ENCODE peak calls at places on chromosomes 5 and 9, in five cellular contexts. F is esophagus squamous epithelium, T is transverse colon, P is A549, C is ovary. H is an unnamed sample.

GRCh38 chr5:38670878-38671277 is 114.4 kb upstream of the LIFR start:
- DNase-seq in T (no peak), F (no peak), C (no peak), P (no peak), H (no peak)

GRCh38 chr9:87029904-87030303 is 82.6 kb upstream of the GAS1 start:
- DNase-seq in F (no peak), T (no peak), C (no peak), P (no peak), H (no peak)

GRCh38 chr5:178872302-178872701 is 12.5 kb downstream of the ZNF354B start:
- DNase-seq in F (no peak), C (no peak), T (no peak), P (no peak), H (no peak)

GRCh38 chr9:83434254-83434653 is 103.9 kb downstream of the FRMD3 start:
- DNase-seq in P (no peak), C (no peak), F (no peak), T (peak; percentile 17), H (no peak)

GRCh38 chr5:152631217-152631616 is 226.1 kb upstream of the NMUR2 start:
- DNase-seq in F (no peak), C (no peak), P (no peak), T (no peak), H (no peak)

GRCh38 chr5:170783498-170784247 is at the start of gene GABRP:
- DNase-seq in C (no peak), P (no peak), T (no peak), F (no peak), H (no peak)

GRCh38 chr5:150144211-150144801 is 11.3 kb downstream of the PDGFRB start:
- DNase-seq in T (no peak), C (peak; percentile 82), P (no peak), F (no peak), H (no peak)

GRCh38 chr9:124663046-124663961 is 107.8 kb downstream of the NR6A1 start:
- DNase-seq in P (no peak), T (no peak), C (no peak), F (no peak), H (no peak)

GRCh38 chr9:69822091-69822750 is 1.6 kb downstream of the CFAP95 start:
- DNase-seq in P (no peak), F (no peak), T (no peak), C (no peak), H (no peak)

GRCh38 chr5:66362676-66363075 is 218.6 kb downstream of the SREK1 start:
- DNase-seq in T (no peak), P (no peak), C (no peak), F (no peak), H (no peak)

GRCh38 chr5:127254729-127255284 is 35.8 kb upstream of the MEGF10 start:
- DNase-seq in T (no peak), F (no peak), P (no peak), C (no peak), H (no peak)

GRCh38 chr9:6461619-6462018 is 48.6 kb downstream of the UHRF2 start:
- DNase-seq in T (no peak), F (no peak), P (no peak), C (no peak), H (no peak)

GRCh38 chr5:179176166-179176565 is 116.0 kb downstream of the ZNF354C start:
- DNase-seq in T (no peak), F (no peak), P (no peak), C (no peak), H (no peak)

GRCh38 chr5:13939647-13940046 is 4.8 kb downstream of the DNAH5 start:
- DNase-seq in C (no peak), P (no peak), F (no peak), T (no peak), H (no peak)

GRCh38 chr5:160395111-160395510 is 4.7 kb downstream of the FAM200C start:
- DNase-seq in T (no peak), C (no peak), P (no peak), F (no peak), H (no peak)

GRCh38 chr5:95823241-95823737 is 763 bp upstream of the GLRX start:
- DNase-seq in C (no peak), T (no peak), P (no peak), F (no peak), H (no peak)

GRCh38 chr5:95822038-95822407 is 503 bp downstream of the GLRX start:
- DNase-seq in C (peak; percentile 57), T (peak; percentile 70), P (peak; percentile 57), F (peak; percentile 7), H (peak; percentile 68)

GRCh38 chr5:95822408-95823240 is at the start of gene GLRX:
- DNase-seq in P (peak; percentile 88), C (peak; percentile 57), T (peak; percentile 86), F (peak; percentile 33), H (peak; percentile 93)

GRCh38 chr5:95823738-95824609 is 1.4 kb upstream of the GLRX start:
- DNase-seq in T (peak; percentile 69), C (peak; percentile 72), F (no peak), P (peak; percentile 90), H (peak; percentile 67)

GRCh38 chr5:95821110-95822021 is 1.2 kb downstream of the GLRX start:
- DNase-seq in P (no peak), T (no peak), C (no peak), F (no peak), H (no peak)
- H3K4me3 ChIP-seq in P (peak overlapping the region; percentile 89), T (peak overlapping the region; percentile 60), C (peak overlapping the region; percentile 51), F (peak overlapping the region; percentile 53), H (peak overlapping the region; percentile 87)

GRCh38 chr9:131530930-131531832 is at the start of gene UCK1:
- DNase-seq in T (peak; percentile 77), C (peak; percentile 74), P (peak; percentile 90), F (no peak), H (peak; percentile 77)
- H3K27ac ChIP-seq in T (peak within 1 kb of the TSS; percentile 82), C (peak within 1 kb of the TSS; percentile 45), P (peak within 1 kb of the TSS; percentile 98), F (peak within 1 kb of the TSS; percentile 85), H (peak within 1 kb of the TSS; percentile 17)

GRCh38 chr5:135934939-135935338 is 19.8 kb downstream of the LECT2 start:
- DNase-seq in F (no peak), C (no peak), T (no peak), P (no peak), H (no peak)

GRCh38 chr5:135930029-135930948 is 24.5 kb downstream of the LECT2 start:
- DNase-seq in F (no peak), C (no peak), T (no peak), P (peak; percentile 35), H (no peak)

GRCh38 chr5:135930949-135931295 is 23.9 kb downstream of the LECT2 start:
- DNase-seq in T (no peak), F (no peak), P (no peak), C (no peak), H (no peak)
- H3K4me3 ChIP-seq in T (no peak overlapping the region), F (no peak overlapping the region), P (peak overlapping the region; percentile 67), C (no peak overlapping the region), H (no peak overlapping the region)

GRCh38 chr5:50849554-50849953 is 183.1 kb downstream of the PARP8 start:
- DNase-seq in P (no peak), F (no peak), C (no peak), T (no peak), H (peak; percentile 21)
- H3K27ac ChIP-seq in P (no peak overlapping the region), F (no peak overlapping the region), C (no peak overlapping the region), T (no peak overlapping the region), H (no peak overlapping the region)

DNA sequence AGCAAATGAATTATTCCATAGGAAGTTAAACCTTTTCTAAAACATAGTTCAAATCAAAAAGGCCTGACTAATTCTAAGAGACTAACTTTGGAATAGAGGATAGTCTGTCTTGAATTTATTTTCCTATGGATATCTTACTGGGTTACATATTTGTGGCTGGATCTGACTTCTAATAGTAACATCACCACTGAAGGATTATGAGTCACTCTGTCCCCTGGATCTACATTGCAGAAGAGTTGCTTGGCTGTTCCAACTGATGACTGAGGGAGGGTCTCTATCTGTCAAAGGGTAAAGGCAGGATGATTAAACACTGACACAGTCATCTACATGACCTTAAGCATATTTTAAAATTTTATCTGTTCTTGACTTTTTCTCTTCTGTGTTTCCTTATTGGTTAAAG is 119.6 kb upstream of the FST start:
- DNase-seq in P (no peak), F (no peak), C (no peak), T (no peak), H (no peak)
- H3K4me3 ChIP-seq in P (no peak overlapping the region), F (no peak overlapping the region), C (no peak overlapping the region), T (no peak overlapping the region), H (no peak overlapping the region)

GRCh38 chr5:79590395-79590999 is 21.7 kb upstream of the TENT2 start:
- DNase-seq in T (no peak), F (no peak), P (no peak), C (no peak), H (no peak)
- H3K27ac ChIP-seq in T (peak overlapping the region; percentile 21), F (no peak overlapping the region), P (no peak overlapping the region), C (no peak overlapping the region), H (no peak overlapping the region)

GRCh38 chr5:79990205-79990597 is 861 bp downstream of the MTX3 start:
- DNase-seq in C (no peak), F (no peak), T (no peak), P (no peak), H (peak; percentile 18)
- H3K4me3 ChIP-seq in C (peak overlapping the region; percentile 83), F (peak overlapping the region; percentile 68), T (no peak overlapping the region), P (peak overlapping the region; percentile 86), H (no peak overlapping the region)

DNA sequence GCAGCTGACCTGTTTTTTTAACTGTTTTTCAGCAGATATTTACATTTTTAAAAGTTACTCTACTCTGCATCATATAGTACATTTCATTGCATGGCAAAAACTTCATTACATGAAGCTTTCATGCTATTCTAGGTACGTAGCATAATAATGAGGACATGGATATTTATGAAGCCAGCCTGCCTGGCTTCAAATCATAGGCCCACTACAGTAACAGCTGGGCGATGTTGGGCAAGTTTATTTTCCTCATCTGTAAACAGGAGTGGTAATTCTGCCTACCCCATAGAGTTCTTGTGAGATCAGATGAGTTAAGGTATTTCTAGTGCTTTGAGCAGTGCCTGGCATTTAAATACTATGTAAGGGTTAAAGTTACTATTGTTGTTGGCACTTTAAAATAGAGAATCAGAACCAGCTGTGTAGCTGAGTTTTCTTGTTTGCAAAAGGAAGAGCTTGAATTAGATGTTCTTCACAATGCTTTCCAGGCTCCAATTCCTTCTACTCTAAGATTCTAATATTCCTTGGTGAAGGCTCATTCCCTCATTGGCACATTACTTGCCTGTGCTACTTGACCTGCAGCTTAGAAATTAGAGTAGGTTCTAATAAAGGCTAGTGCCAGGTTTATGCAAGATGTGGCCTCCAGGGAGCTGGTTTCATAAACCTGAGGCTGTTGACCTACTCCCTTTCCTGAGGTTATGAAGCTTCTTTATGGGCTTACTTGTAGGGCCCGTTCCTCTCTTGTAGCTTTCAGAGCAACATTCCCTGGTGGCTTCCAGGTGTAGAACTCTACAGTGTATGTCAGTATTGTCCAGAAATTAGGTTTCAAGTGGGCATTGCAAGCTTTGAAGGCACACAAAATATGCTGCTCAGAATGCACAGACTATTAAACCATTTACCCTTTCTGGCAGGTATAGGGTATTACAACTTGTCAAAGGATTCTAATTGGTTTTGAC is 14.5 kb downstream of the ANP32B start:
- DNase-seq in P (no peak), T (no peak), F (no peak), C (no peak), H (no peak)
- H3K27ac ChIP-seq in P (no peak overlapping the region), T (no peak overlapping the region), F (no peak overlapping the region), C (no peak overlapping the region), H (no peak overlapping the region)

GRCh38 chr9:119968837-119969707 is 599.8 kb upstream of the BRINP1 start:
- DNase-seq in F (no peak), C (peak; percentile 59), T (peak; percentile 63), P (peak; percentile 81), H (peak; percentile 49)

GRCh38 chr9:119974026-119974425 is 604.8 kb upstream of the BRINP1 start:
- DNase-seq in F (no peak), P (no peak), C (no peak), T (no peak), H (no peak)
- H3K4me3 ChIP-seq in F (no peak overlapping the region), P (no peak overlapping the region), C (no peak overlapping the region), T (no peak overlapping the region), H (no peak overlapping the region)